ENCODE peak calls at places on chromosomes 16 and 17, in five cellular contexts. C is stimulated activated CD4-positive, alpha-beta T cell treated with anti-CD3 and anti-CD28 coated beads, Interleukin-15, amount 100 ng/mL, for 24 hours; R is AML-193; F is COR-L47; H is left cardiac atrium. A is an unnamed sample.

GRCh38 chr16:72018470-72018869 is 9.9 kb downstream of the DHODH start:
- DNase-seq in C (no peak), R (no peak), F (no peak), H (no peak), A (no peak)

GRCh38 chr17:57999496-58000017 is 7.5 kb downstream of the SRSF1 start:
- DNase-seq in C (no peak), R (peak; percentile 91), F (peak; percentile 59), H (no peak), A (peak; percentile 9)

GRCh38 chr16:84572096-84572495 is 45.8 kb downstream of the COTL1 start:
- DNase-seq in C (no peak), R (no peak), F (no peak), H (no peak), A (no peak)

GRCh38 chr17:68198931-68199836 is 48.7 kb upstream of the AMZ2 start:
- DNase-seq in C (peak; percentile 67), R (no peak), F (peak; percentile 50), H (peak; percentile 29), A (no peak)

GRCh38 chr16:85963746-85964370 is 64.9 kb downstream of the IRF8 start:
- DNase-seq in C (no peak), R (no peak), F (no peak), H (peak; percentile 68), A (no peak)

GRCh38 chr16:22638393-22639206 is 127.9 kb downstream of the NPIPB5 start:
- DNase-seq in C (no peak), R (no peak), F (no peak), H (no peak), A (no peak)

GRCh38 chr17:4043862-4044261 is 79.6 kb upstream of the ATP2A3 start:
- DNase-seq in C (peak; percentile 73), R (no peak), F (no peak), H (peak; percentile 26), A (no peak)

GRCh38 chr17:61456688-61457225 is 4.5 kb downstream of the TBX4 start:
- DNase-seq in C (peak; percentile 36), R (no peak), F (no peak), H (no peak), A (no peak)

GRCh38 chr16:79437764-79438728 is 162.5 kb downstream of the MAF start:
- DNase-seq in C (no peak), R (no peak), F (no peak), H (peak; percentile 71), A (no peak)

GRCh38 chr17:59004338-59005111 is 102.2 kb downstream of the TRIM37 start:
- DNase-seq in C (peak; percentile 73), R (peak; percentile 78), F (peak; percentile 23), H (peak; percentile 53), A (peak; percentile 3)